ENCODE peak calls at places on chromosomes 13 and 19, in ten cellular contexts. M is mucosa of descending colon, X is heart right ventricle, Y is AG09309, C is right lobe of liver, S is GM12865, A is BJ, O is HFF-Myc, W is ovary, J is neural progenitor cell. N is an unnamed sample.

GRCh38 chr19:46745521-46746280 is at the start of gene FKRP:
- DNase-seq in X (no peak), A (no peak), W (peak), Y (no peak), S (no peak), J (peak), C (no peak), O (no peak), M (no peak), N (no peak)

GRCh38 chr19:4362038-4362828 is 18.9 kb downstream of the MPND start:
- DNase-seq in M (no peak), Y (no peak), W (no peak), X (no peak), O (no peak), J (no peak), C (peak), S (no peak), A (no peak), N (no peak)

GRCh38 chr13:42380420-42381164 is 108.6 kb downstream of the AKAP11 start:
- DNase-seq in O (no peak), J (no peak), W (no peak), S (peak), A (no peak), M (no peak), Y (no peak), C (no peak), X (no peak), N (no peak)

GRCh38 chr13:94800423-94800822 is 88.1 kb upstream of the SOX21 start:
- DNase-seq in M (no peak), X (no peak), S (no peak), J (no peak), C (no peak), A (no peak), W (no peak), Y (peak), O (no peak), N (no peak)

GRCh38 chr19:1063030-1063908 is 3.7 kb upstream of the ARHGAP45 start:
- DNase-seq in A (no peak), S (peak), J (no peak), M (peak), Y (no peak), W (no peak), O (no peak), C (no peak), X (no peak), N (no peak)

GRCh38 chr19:5445071-5445470 is 10.1 kb upstream of the ZNRF4 start:
- DNase-seq in W (no peak), A (no peak), O (no peak), S (no peak), M (no peak), C (no peak), X (no peak), Y (no peak), J (no peak), N (no peak)

GRCh38 chr13:44867825-44868224 is 121.4 kb downstream of the NUFIP1 start:
- DNase-seq in O (no peak), Y (no peak), W (no peak), M (no peak), J (no peak), S (no peak), C (peak), A (no peak), X (peak), N (no peak)

GRCh38 chr19:40280608-40281221 is 4.4 kb downstream of the AKT2 start:
- DNase-seq in C (peak), S (no peak), A (no peak), M (peak), X (peak), Y (no peak), O (no peak), W (no peak), J (no peak), N (no peak)

GRCh38 chr13:99053636-99054233 is 75.9 kb upstream of the DOCK9 start:
- DNase-seq in S (no peak), W (no peak), Y (no peak), A (no peak), J (peak), M (no peak), X (no peak), C (no peak), O (no peak), N (no peak)

GRCh38 chr13:45196622-45197021 is 4.2 kb downstream of the KCTD4 start:
- DNase-seq in J (no peak), S (peak), O (no peak), W (no peak), Y (no peak), C (no peak), M (no peak), X (no peak), A (no peak), N (no peak)

GRCh38 chr19:14954071-14954655 is 12.9 kb downstream of the OR7C2 start:
- DNase-seq in M (no peak), J (no peak), S (peak), W (no peak), X (no peak), A (no peak), O (no peak), C (no peak), Y (no peak), N (no peak)

GRCh38 chr19:6580313-6580712 is 10.6 kb downstream of the CD70 start:
- DNase-seq in M (no peak), A (no peak), Y (no peak), O (peak), X (no peak), C (no peak), S (no peak), J (no peak), W (no peak), N (peak)

GRCh38 chr19:55486043-55486970 is 1.3 kb downstream of the NAT14 start:
- DNase-seq in C (no peak), W (peak), O (no peak), S (no peak), X (no peak), A (no peak), M (no peak), Y (no peak), J (no peak), N (no peak)

GRCh38 chr19:1917926-1918325 is 12.7 kb downstream of the ADAT3 start:
- DNase-seq in S (no peak), Y (no peak), X (no peak), A (no peak), M (no peak), C (no peak), O (no peak), W (no peak), J (no peak), N (no peak)

GRCh38 chr13:30052127-30052526 is 201.7 kb upstream of the UBL3 start:
- DNase-seq in O (no peak), X (no peak), M (no peak), A (no peak), W (no peak), S (no peak), C (no peak), J (peak), Y (no peak), N (no peak)

GRCh38 chr13:41004875-41005693 is 14.0 kb downstream of the ELF1 start:
- DNase-seq in S (peak), O (no peak), X (no peak), C (no peak), Y (no peak), M (no peak), J (no peak), W (no peak), A (no peak), N (no peak)

GRCh38 chr19:1130801-1131717 is 27.3 kb downstream of the GPX4 start:
- DNase-seq in M (peak), W (no peak), A (no peak), C (no peak), X (no peak), Y (no peak), J (no peak), S (peak), O (no peak), N (no peak)

GRCh38 chr19:27744926-27745844 is 1467.8 kb downstream of the UQCRFS1 start:
- DNase-seq in J (no peak), Y (no peak), X (no peak), S (no peak), C (peak), A (no peak), M (no peak), O (no peak), W (no peak), N (no peak)

GRCh38 chr13:26867451-26868067 is 107.0 kb upstream of the GPR12 start:
- DNase-seq in S (peak), W (no peak), J (peak), C (no peak), Y (no peak), X (no peak), M (no peak), O (peak), A (no peak), N (peak)

GRCh38 chr19:4088975-4089374 is 22.3 kb upstream of the ZBTB7A start:
- DNase-seq in C (no peak), J (no peak), A (no peak), Y (no peak), W (no peak), X (no peak), M (no peak), S (no peak), O (no peak), N (no peak)

GRCh38 chr13:19955873-19956559 is 2.5 kb upstream of the ZMYM2 start:
- DNase-seq in A (no peak), Y (no peak), S (no peak), W (no peak), X (no peak), O (no peak), J (no peak), C (no peak), M (no peak), N (no peak)

GRCh38 chr19:6532244-6532999 is 1.6 kb downstream of the TNFSF9 start:
- DNase-seq in S (peak), X (no peak), Y (no peak), C (no peak), W (no peak), A (no peak), M (peak), O (no peak), J (no peak), N (no peak)

GRCh38 chr19:45069056-45069455 is 7.2 kb downstream of the ZNF296 start:
- DNase-seq in S (no peak), X (no peak), C (no peak), J (peak), M (peak), A (no peak), W (no peak), Y (no peak), O (no peak), N (no peak)

GRCh38 chr13:42649761-42650289 is 75.9 kb downstream of the TNFSF11 start:
- DNase-seq in Y (no peak), O (no peak), X (no peak), C (no peak), J (no peak), S (no peak), W (no peak), M (no peak), A (no peak), N (no peak)

GRCh38 chr13:50403311-50403710 is 388.1 kb downstream of the KCNRG start:
- DNase-seq in X (no peak), S (no peak), M (no peak), J (no peak), O (no peak), Y (no peak), C (no peak), W (no peak), A (no peak), N (no peak)

GRCh38 chr19:16330368-16330801 is 5.8 kb downstream of the KLF2 start:
- DNase-seq in W (peak), Y (no peak), S (peak), X (peak), C (peak), O (no peak), J (no peak), A (no peak), M (peak), N (no peak)

GRCh38 chr19:12567951-12568350 is 16.7 kb upstream of the ZNF564 start:
- DNase-seq in J (no peak), Y (no peak), M (no peak), C (no peak), O (no peak), W (no peak), X (no peak), S (no peak), A (no peak), N (no peak)

GRCh38 chr13:48138270-48138669 is 43.4 kb upstream of the MED4 start:
- DNase-seq in J (no peak), C (no peak), S (no peak), A (no peak), X (no peak), O (no peak), Y (no peak), M (no peak), W (no peak), N (no peak)

GRCh38 chr13:109666656-109667448 is 119.5 kb downstream of the IRS2 start:
- DNase-seq in W (no peak), C (no peak), O (no peak), M (no peak), A (no peak), S (no peak), J (no peak), X (no peak), Y (no peak), N (no peak)

GRCh38 chr13:99971576-99972189 is at the start of gene ZIC5:
- DNase-seq in A (no peak), J (peak), S (no peak), W (no peak), C (no peak), Y (no peak), X (no peak), O (no peak), M (no peak), N (peak)

GRCh38 chr13:44306401-44307192 is 67.0 kb upstream of the SERP2 start:
- DNase-seq in J (peak), Y (peak), W (peak), A (peak), M (no peak), C (no peak), O (peak), X (peak), S (no peak), N (peak)

GRCh38 chr19:30719189-30719990 is 347.2 kb downstream of the ZNF536 start:
- DNase-seq in M (no peak), C (peak), J (peak), Y (no peak), A (no peak), X (peak), S (no peak), W (peak), O (no peak), N (no peak)

GRCh38 chr19:29212614-29213573 is at the start of gene UQCRFS1:
- DNase-seq in C (peak), M (peak), X (peak), Y (peak), W (peak), O (peak), A (peak), S (peak), J (peak), N (peak)
- TF ChIP-seq CTCF in C (no peak), M (no peak), X (no peak), Y (no peak), W (no peak), O (no peak), A (no peak), S (no peak), J (peak), N (no peak)

GRCh38 chr13:78604782-78605611 is 1.6 kb upstream of the POU4F1 start:
- DNase-seq in M (no peak), Y (no peak), X (no peak), S (no peak), O (no peak), W (no peak), A (no peak), C (no peak), J (peak), N (no peak)

GRCh38 chr13:78601886-78602560 is 1.3 kb downstream of the POU4F1 start:
- DNase-seq in Y (no peak), A (no peak), O (no peak), M (no peak), X (no peak), S (no peak), J (no peak), W (no peak), C (no peak), N (no peak)

GRCh38 chr13:78602561-78603239 is 652 bp downstream of the POU4F1 start:
- DNase-seq in W (no peak), X (no peak), O (no peak), S (peak), A (no peak), J (peak), Y (no peak), C (no peak), M (no peak), N (no peak)

GRCh38 chr13:78601124-78601885 is 2.0 kb downstream of the POU4F1 start:
- DNase-seq in W (no peak), M (no peak), A (no peak), X (no peak), S (peak), Y (no peak), O (no peak), C (no peak), J (peak), N (no peak)

GRCh38 chr13:78603240-78603947 is at the start of gene POU4F1:
- DNase-seq in S (peak), O (no peak), C (no peak), W (no peak), M (peak), A (no peak), X (no peak), Y (no peak), J (peak), N (no peak)
- H3K4me3 ChIP-seq in S (peak), O (peak), C (no peak), W (peak), M (no peak), A (no peak), X (peak), Y (no peak), J (peak), N (peak)

GRCh38 chr19:33306191-33306590 is 3.9 kb upstream of the CEBPA start:
- DNase-seq in C (no peak), A (no peak), O (no peak), X (no peak), W (no peak), M (no peak), Y (no peak), J (no peak), S (no peak), N (no peak)

GRCh38 chr19:33302974-33303790 is 848 bp upstream of the CEBPA start:
- DNase-seq in O (no peak), M (peak), C (peak), Y (no peak), A (no peak), W (peak), X (no peak), S (no peak), J (peak), N (no peak)

GRCh38 chr19:33306853-33307792 is 4.8 kb upstream of the CEBPA start:
- DNase-seq in Y (no peak), A (no peak), O (no peak), X (no peak), S (no peak), C (peak), J (no peak), M (no peak), W (no peak), N (no peak)

GRCh38 chr19:33303791-33304759 is 1.7 kb upstream of the CEBPA start:
- DNase-seq in S (no peak), C (no peak), J (no peak), W (peak), X (no peak), O (no peak), A (no peak), M (peak), Y (no peak), N (no peak)

GRCh38 chr19:33304760-33305647 is 2.7 kb upstream of the CEBPA start:
- DNase-seq in M (peak), O (no peak), J (no peak), A (no peak), C (peak), Y (no peak), X (no peak), W (no peak), S (no peak), N (no peak)
- TF ChIP-seq CTCF in M (no peak), O (no peak), J (no peak), A (no peak), C (peak), Y (no peak), X (no peak), W (no peak), S (no peak), N (no peak)

GRCh38 chr13:110819203-110820014 is 95.5 kb downstream of the ANKRD10 start:
- DNase-seq in C (peak), S (peak), Y (peak), A (peak), W (peak), X (peak), J (peak), O (peak), M (peak), N (peak)
- H3K4me3 ChIP-seq in C (no peak), S (no peak), Y (no peak), A (no peak), W (no peak), X (no peak), J (no peak), O (no peak), M (no peak), N (no peak)

N was measured in astrocyte of the cerebellum.